ENCODE peak calls at places on chromosomes 7 and 10, in eight cellular contexts. One of them, this sample, is unnamed.

GRCh38 chr7:27899601-27900000 is 159.6 kb downstream of the TAX1BP1 start:
- DNase-seq in heart right ventricle: no peak
- DNase-seq in GM12878: no peak
- DNase-seq in IMR-90: no peak
- DNase-seq in testis: no peak
- DNase-seq in brain microvascular endothelial cell: no peak
- DNase-seq in effector memory CD4-positive, alpha-beta T cell: no peak
- DNase-seq in cardiac muscle cell: no peak
- DNase-seq in this sample: no peak

GRCh38 chr10:129531969-129532660 is 65.1 kb downstream of the MGMT start:
- DNase-seq in heart right ventricle: no peak
- DNase-seq in GM12878: no peak
- DNase-seq in IMR-90: no peak
- DNase-seq in testis: no peak
- DNase-seq in brain microvascular endothelial cell: peak; percentile 43
- DNase-seq in effector memory CD4-positive, alpha-beta T cell: no peak
- DNase-seq in cardiac muscle cell: peak; percentile 74
- DNase-seq in this sample: peak; percentile 60

GRCh38 chr10:559767-560047 is 129.8 kb downstream of the DIP2C start:
- DNase-seq in heart right ventricle: no peak
- DNase-seq in GM12878: no peak
- DNase-seq in IMR-90: no peak
- DNase-seq in testis: no peak
- DNase-seq in brain microvascular endothelial cell: no peak
- DNase-seq in effector memory CD4-positive, alpha-beta T cell: no peak
- DNase-seq in cardiac muscle cell: no peak
- DNase-seq in this sample: no peak

GRCh38 chr10:19952611-19953010 is 136.4 kb downstream of the PLXDC2 start:
- DNase-seq in heart right ventricle: no peak
- DNase-seq in GM12878: no peak
- DNase-seq in IMR-90: no peak
- DNase-seq in testis: no peak
- DNase-seq in brain microvascular endothelial cell: no peak
- DNase-seq in effector memory CD4-positive, alpha-beta T cell: no peak
- DNase-seq in cardiac muscle cell: no peak
- DNase-seq in this sample: no peak

GRCh38 chr7:36315309-36315948 is 74.2 kb upstream of the ANLN start:
- DNase-seq in heart right ventricle: no peak
- DNase-seq in GM12878: no peak
- DNase-seq in IMR-90: no peak
- DNase-seq in testis: no peak
- DNase-seq in brain microvascular endothelial cell: no peak
- DNase-seq in effector memory CD4-positive, alpha-beta T cell: no peak
- DNase-seq in cardiac muscle cell: no peak
- DNase-seq in this sample: peak; percentile 61

GRCh38 chr10:69290993-69291392 is 12.7 kb downstream of the HK1 start:
- DNase-seq in heart right ventricle: no peak
- DNase-seq in GM12878: no peak
- DNase-seq in IMR-90: no peak
- DNase-seq in testis: no peak
- DNase-seq in brain microvascular endothelial cell: no peak
- DNase-seq in effector memory CD4-positive, alpha-beta T cell: no peak
- DNase-seq in cardiac muscle cell: no peak
- DNase-seq in this sample: no peak

GRCh38 chr7:83161851-83162401 is 758 bp downstream of the PCLO start:
- DNase-seq in heart right ventricle: no peak
- DNase-seq in GM12878: no peak
- DNase-seq in IMR-90: no peak
- DNase-seq in testis: peak; percentile 37
- DNase-seq in brain microvascular endothelial cell: no peak
- DNase-seq in effector memory CD4-positive, alpha-beta T cell: no peak
- DNase-seq in cardiac muscle cell: no peak
- DNase-seq in this sample: no peak

GRCh38 chr10:48478980-48479811 is 125.7 kb downstream of the ARHGAP22 start:
- DNase-seq in heart right ventricle: no peak
- DNase-seq in GM12878: no peak
- DNase-seq in IMR-90: no peak
- DNase-seq in testis: no peak
- DNase-seq in brain microvascular endothelial cell: no peak
- DNase-seq in effector memory CD4-positive, alpha-beta T cell: no peak
- DNase-seq in cardiac muscle cell: no peak
- DNase-seq in this sample: no peak

GRCh38 chr10:74243067-74243466 is 92.0 kb downstream of the ADK start:
- DNase-seq in heart right ventricle: no peak
- DNase-seq in GM12878: no peak
- DNase-seq in IMR-90: no peak
- DNase-seq in testis: no peak
- DNase-seq in brain microvascular endothelial cell: no peak
- DNase-seq in effector memory CD4-positive, alpha-beta T cell: no peak
- DNase-seq in cardiac muscle cell: no peak
- DNase-seq in this sample: no peak

GRCh38 chr10:78302739-78302988 is 269.0 kb downstream of the RPS24 start:
- DNase-seq in heart right ventricle: no peak
- DNase-seq in GM12878: no peak
- DNase-seq in IMR-90: no peak
- DNase-seq in testis: peak; percentile 40
- DNase-seq in brain microvascular endothelial cell: no peak
- DNase-seq in effector memory CD4-positive, alpha-beta T cell: no peak
- DNase-seq in cardiac muscle cell: no peak
- DNase-seq in this sample: no peak

GRCh38 chr7:25260862-25261454 is 32.7 kb upstream of the NPVF start:
- DNase-seq in heart right ventricle: no peak
- DNase-seq in GM12878: no peak
- DNase-seq in IMR-90: peak; percentile 53
- DNase-seq in testis: no peak
- DNase-seq in brain microvascular endothelial cell: peak; percentile 16
- DNase-seq in effector memory CD4-positive, alpha-beta T cell: no peak
- DNase-seq in cardiac muscle cell: peak; percentile 79
- DNase-seq in this sample: no peak

GRCh38 chr7:170551-171363 is 21.6 kb upstream of the FAM20C start:
- DNase-seq in heart right ventricle: no peak
- DNase-seq in GM12878: no peak
- DNase-seq in IMR-90: no peak
- DNase-seq in testis: no peak
- DNase-seq in brain microvascular endothelial cell: no peak
- DNase-seq in effector memory CD4-positive, alpha-beta T cell: no peak
- DNase-seq in cardiac muscle cell: no peak
- DNase-seq in this sample: no peak

GRCh38 chr7:77738871-77739270 is 42.6 kb downstream of the RSBN1L start:
- DNase-seq in heart right ventricle: no peak
- DNase-seq in GM12878: no peak
- DNase-seq in IMR-90: peak; percentile 55
- DNase-seq in testis: no peak
- DNase-seq in brain microvascular endothelial cell: peak; percentile 81
- DNase-seq in effector memory CD4-positive, alpha-beta T cell: no peak
- DNase-seq in cardiac muscle cell: peak; percentile 25
- DNase-seq in this sample: no peak

GRCh38 chr7:120862987-120863386 is 5.0 kb upstream of the TSPAN12 start:
- DNase-seq in heart right ventricle: no peak
- DNase-seq in GM12878: no peak
- DNase-seq in IMR-90: no peak
- DNase-seq in testis: no peak
- DNase-seq in brain microvascular endothelial cell: peak; percentile 10
- DNase-seq in effector memory CD4-positive, alpha-beta T cell: no peak
- DNase-seq in cardiac muscle cell: peak; percentile 4
- DNase-seq in this sample: no peak

GRCh38 chr10:13491747-13492360 is 37.0 kb downstream of the BEND7 start:
- DNase-seq in heart right ventricle: no peak
- DNase-seq in GM12878: no peak
- DNase-seq in IMR-90: no peak
- DNase-seq in testis: no peak
- DNase-seq in brain microvascular endothelial cell: no peak
- DNase-seq in effector memory CD4-positive, alpha-beta T cell: no peak
- DNase-seq in cardiac muscle cell: no peak
- DNase-seq in this sample: no peak

GRCh38 chr10:21926949-21927348 is 76.6 kb downstream of the DNAJC1 start:
- DNase-seq in heart right ventricle: no peak
- DNase-seq in GM12878: no peak
- DNase-seq in IMR-90: peak; percentile 94
- DNase-seq in testis: no peak
- DNase-seq in brain microvascular endothelial cell: peak; percentile 94
- DNase-seq in effector memory CD4-positive, alpha-beta T cell: no peak
- DNase-seq in cardiac muscle cell: peak; percentile 98
- DNase-seq in this sample: no peak

GRCh38 chr10:133096616-133097269 is 9.0 kb downstream of the ADGRA1 start:
- DNase-seq in heart right ventricle: no peak
- DNase-seq in GM12878: no peak
- DNase-seq in IMR-90: no peak
- DNase-seq in testis: no peak
- DNase-seq in brain microvascular endothelial cell: no peak
- DNase-seq in effector memory CD4-positive, alpha-beta T cell: no peak
- DNase-seq in cardiac muscle cell: peak; percentile 3
- DNase-seq in this sample: no peak

GRCh38 chr10:727162-727790 is 37.8 kb upstream of the DIP2C start:
- DNase-seq in heart right ventricle: no peak
- DNase-seq in GM12878: no peak
- DNase-seq in IMR-90: no peak
- DNase-seq in testis: no peak
- DNase-seq in brain microvascular endothelial cell: no peak
- DNase-seq in effector memory CD4-positive, alpha-beta T cell: no peak
- DNase-seq in cardiac muscle cell: no peak
- DNase-seq in this sample: no peak

GRCh38 chr7:142870575-142871259 is 14.8 kb downstream of the TRPV6 start:
- DNase-seq in heart right ventricle: no peak
- DNase-seq in GM12878: no peak
- DNase-seq in IMR-90: no peak
- DNase-seq in testis: peak; percentile 7
- DNase-seq in brain microvascular endothelial cell: no peak
- DNase-seq in effector memory CD4-positive, alpha-beta T cell: no peak
- DNase-seq in cardiac muscle cell: no peak
- DNase-seq in this sample: no peak

GRCh38 chr10:58385784-58386112 is 538 bp downstream of the TFAM start:
- DNase-seq in heart right ventricle: no peak
- DNase-seq in GM12878: no peak
- DNase-seq in IMR-90: peak; percentile 17
- DNase-seq in testis: peak; percentile 43
- DNase-seq in brain microvascular endothelial cell: peak; percentile 12
- DNase-seq in effector memory CD4-positive, alpha-beta T cell: peak; percentile 6
- DNase-seq in cardiac muscle cell: peak; percentile 34
- DNase-seq in this sample: peak; percentile 51

GRCh38 chr10:68301790-68302502 is 29.9 kb upstream of the HNRNPH3 start:
- DNase-seq in heart right ventricle: no peak
- DNase-seq in GM12878: peak; percentile 41
- DNase-seq in IMR-90: peak; percentile 75
- DNase-seq in testis: no peak
- DNase-seq in brain microvascular endothelial cell: peak; percentile 14
- DNase-seq in effector memory CD4-positive, alpha-beta T cell: no peak
- DNase-seq in cardiac muscle cell: peak; percentile 70
- DNase-seq in this sample: peak; percentile 32

GRCh38 chr7:55534262-55534915 is 37.9 kb downstream of the VOPP1 start:
- DNase-seq in heart right ventricle: peak; percentile 18
- DNase-seq in GM12878: peak; percentile 99
- DNase-seq in IMR-90: peak; percentile 81
- DNase-seq in testis: peak; percentile 25
- DNase-seq in brain microvascular endothelial cell: peak; percentile 40
- DNase-seq in effector memory CD4-positive, alpha-beta T cell: peak; percentile 16
- DNase-seq in cardiac muscle cell: peak; percentile 45
- DNase-seq in this sample: peak; percentile 10
- H3K4me3 ChIP-seq in heart right ventricle: no peak overlapping the region
- H3K4me3 ChIP-seq in GM12878: peak overlapping the region; percentile 78
- H3K4me3 ChIP-seq in IMR-90: no peak overlapping the region
- H3K4me3 ChIP-seq in testis: no peak overlapping the region
- H3K4me3 ChIP-seq in brain microvascular endothelial cell: no peak overlapping the region
- H3K4me3 ChIP-seq in effector memory CD4-positive, alpha-beta T cell: peak overlapping the region; percentile 1
- H3K4me3 ChIP-seq in cardiac muscle cell: no peak overlapping the region
- H3K4me3 ChIP-seq in this sample: no peak overlapping the region

DNA sequence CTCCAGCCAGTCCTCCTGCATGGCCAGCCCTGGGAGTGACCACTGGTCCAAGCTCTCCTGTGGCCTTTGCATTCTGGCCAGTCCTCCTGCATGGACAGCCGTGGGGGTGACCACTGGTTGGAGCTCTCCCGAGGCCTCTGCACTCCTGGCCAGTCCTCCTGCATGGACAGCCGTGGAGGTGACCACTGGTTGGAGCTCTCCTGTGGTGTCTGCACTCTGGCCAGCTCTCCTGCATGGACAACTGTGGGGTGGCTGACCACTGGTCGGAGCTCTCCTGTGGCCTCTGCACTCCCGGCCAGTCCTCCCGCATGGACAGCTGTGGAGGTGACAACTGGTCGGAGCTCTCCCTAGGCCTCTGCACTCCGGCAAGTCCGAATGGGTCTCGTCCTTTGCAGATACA is 28.7 kb upstream of the ADARB2 start:
- DNase-seq in heart right ventricle: no peak
- DNase-seq in GM12878: no peak
- DNase-seq in IMR-90: no peak
- DNase-seq in testis: no peak
- DNase-seq in brain microvascular endothelial cell: no peak
- DNase-seq in effector memory CD4-positive, alpha-beta T cell: no peak
- DNase-seq in cardiac muscle cell: no peak
- DNase-seq in this sample: no peak
- H3K27me3 ChIP-seq in heart right ventricle: no peaks in the 10 kb centered on the region
- H3K27me3 ChIP-seq in GM12878: no peaks in the 10 kb centered on the region
- H3K27me3 ChIP-seq in IMR-90: no peaks in the 10 kb centered on the region
- H3K27me3 ChIP-seq in testis: no peaks in the 10 kb centered on the region
- H3K27me3 ChIP-seq in brain microvascular endothelial cell: no peaks in the 10 kb centered on the region
- H3K27me3 ChIP-seq in effector memory CD4-positive, alpha-beta T cell: no peaks in the 10 kb centered on the region
- H3K27me3 ChIP-seq in cardiac muscle cell: no peaks in the 10 kb centered on the region
- H3K27me3 ChIP-seq in this sample: no peaks in the 10 kb centered on the region

GRCh38 chr7:5214641-5215040 is 24.6 kb downstream of the WIPI2 start:
- DNase-seq in heart right ventricle: no peak
- DNase-seq in GM12878: no peak
- DNase-seq in IMR-90: no peak
- DNase-seq in testis: no peak
- DNase-seq in brain microvascular endothelial cell: no peak
- DNase-seq in effector memory CD4-positive, alpha-beta T cell: no peak
- DNase-seq in cardiac muscle cell: no peak
- DNase-seq in this sample: no peak
- H3K4me3 ChIP-seq in heart right ventricle: no peak overlapping the region
- H3K4me3 ChIP-seq in GM12878: no peak overlapping the region
- H3K4me3 ChIP-seq in IMR-90: no peak overlapping the region
- H3K4me3 ChIP-seq in testis: no peak overlapping the region
- H3K4me3 ChIP-seq in brain microvascular endothelial cell: no peak overlapping the region
- H3K4me3 ChIP-seq in effector memory CD4-positive, alpha-beta T cell: no peak overlapping the region
- H3K4me3 ChIP-seq in cardiac muscle cell: no peak overlapping the region
- H3K4me3 ChIP-seq in this sample: no peak overlapping the region

GRCh38 chr7:155348806-155349205 is 51.1 kb downstream of the INSIG1 start:
- DNase-seq in heart right ventricle: no peak
- DNase-seq in GM12878: no peak
- DNase-seq in IMR-90: no peak
- DNase-seq in testis: no peak
- DNase-seq in brain microvascular endothelial cell: no peak
- DNase-seq in effector memory CD4-positive, alpha-beta T cell: no peak
- DNase-seq in cardiac muscle cell: no peak
- DNase-seq in this sample: no peak

GRCh38 chr7:155344618-155345433 is 47.1 kb downstream of the INSIG1 start:
- DNase-seq in heart right ventricle: peak; percentile 65
- DNase-seq in GM12878: no peak
- DNase-seq in IMR-90: peak; percentile 64
- DNase-seq in testis: peak; percentile 86
- DNase-seq in brain microvascular endothelial cell: peak; percentile 64
- DNase-seq in effector memory CD4-positive, alpha-beta T cell: peak; percentile 75
- DNase-seq in cardiac muscle cell: peak; percentile 70
- DNase-seq in this sample: peak; percentile 96

GRCh38 chr7:155344270-155344617 is 46.6 kb downstream of the INSIG1 start:
- DNase-seq in heart right ventricle: no peak
- DNase-seq in GM12878: no peak
- DNase-seq in IMR-90: no peak
- DNase-seq in testis: peak; percentile 12
- DNase-seq in brain microvascular endothelial cell: no peak
- DNase-seq in effector memory CD4-positive, alpha-beta T cell: no peak
- DNase-seq in cardiac muscle cell: no peak
- DNase-seq in this sample: peak; percentile 85

GRCh38 chr7:155345490-155345889 is 47.8 kb downstream of the INSIG1 start:
- DNase-seq in heart right ventricle: no peak
- DNase-seq in GM12878: no peak
- DNase-seq in IMR-90: no peak
- DNase-seq in testis: no peak
- DNase-seq in brain microvascular endothelial cell: no peak
- DNase-seq in effector memory CD4-positive, alpha-beta T cell: no peak
- DNase-seq in cardiac muscle cell: no peak
- DNase-seq in this sample: no peak

GRCh38 chr7:155346285-155346684 is 48.6 kb downstream of the INSIG1 start:
- DNase-seq in heart right ventricle: no peak
- DNase-seq in GM12878: no peak
- DNase-seq in IMR-90: no peak
- DNase-seq in testis: peak; percentile 4
- DNase-seq in brain microvascular endothelial cell: no peak
- DNase-seq in effector memory CD4-positive, alpha-beta T cell: no peak
- DNase-seq in cardiac muscle cell: no peak
- DNase-seq in this sample: no peak
- H3K27me3 ChIP-seq in heart right ventricle: peaks cover 20% of the 10 kb centered on the region
- H3K27me3 ChIP-seq in GM12878: no peaks in the 10 kb centered on the region
- H3K27me3 ChIP-seq in IMR-90: no peaks in the 10 kb centered on the region
- H3K27me3 ChIP-seq in testis: no peaks in the 10 kb centered on the region
- H3K27me3 ChIP-seq in brain microvascular endothelial cell: peaks cover 7% of the 10 kb centered on the region
- H3K27me3 ChIP-seq in effector memory CD4-positive, alpha-beta T cell: peaks cover 4% of the 10 kb centered on the region
- H3K27me3 ChIP-seq in cardiac muscle cell: peaks cover 29% of the 10 kb centered on the region
- H3K27me3 ChIP-seq in this sample: peaks cover 10% of the 10 kb centered on the region

This sample was measured in H7.